ENCODE peak calls at places on chromosomes 1 and 21, in five cellular contexts. I is pancreas, W is endodermal cell, H is transverse colon, T is spleen. S is an unnamed sample. For H3K4me1, the result is how much of the 10 kb centered on the place peaks cover.

GRCh38 chr1:247146671-247147070 is 25.1 kb downstream of the ZNF124 start:
- DNase-seq in I (no peak), W (no peak), H (no peak), T (no peak), S (no peak)

GRCh38 chr1:228374711-228375577 is 31.7 kb downstream of the TRIM11 start:
- DNase-seq in I (no peak), W (no peak), H (peak), T (peak), S (no peak)

GRCh38 chr1:113322439-113322838 is 67.9 kb upstream of the MAGI3 start:
- DNase-seq in I (no peak), W (no peak), H (no peak), T (no peak), S (no peak)

GRCh38 chr1:145978860-145979745 is 14.6 kb downstream of the POLR3GL start:
- DNase-seq in I (peak), W (peak), H (peak), T (peak), S (peak)

GRCh38 chr1:40748841-40749718 is 34.5 kb upstream of the KCNQ4 start:
- DNase-seq in I (no peak), W (no peak), H (no peak), T (no peak), S (no peak)

GRCh38 chr1:229254910-229255541 is 15.9 kb upstream of the RAB4A start:
- DNase-seq in I (no peak), W (peak), H (no peak), T (no peak), S (peak)

GRCh38 chr21:32532636-32533035 is 52.7 kb downstream of the TCP10L start:
- DNase-seq in I (no peak), W (peak), H (no peak), T (no peak), S (no peak)

GRCh38 chr1:81583878-81584277 is 216.9 kb upstream of the ADGRL2 start:
- DNase-seq in I (no peak), W (no peak), H (no peak), T (no peak), S (no peak)

GRCh38 chr1:21927531-21928237 is 9.4 kb downstream of the HSPG2 start:
- DNase-seq in I (no peak), W (no peak), H (peak), T (no peak), S (no peak)

GRCh38 chr21:18951291-18952038 is 547.9 kb upstream of the TMPRSS15 start:
- DNase-seq in I (no peak), W (peak), H (peak), T (no peak), S (no peak)

GRCh38 chr1:168567568-168567967 is 8.8 kb upstream of the XCL1 start:
- DNase-seq in I (no peak), W (no peak), H (no peak), T (no peak), S (no peak)

GRCh38 chr21:42376338-42376982 is 10.1 kb upstream of the TFF1 start:
- DNase-seq in I (no peak), W (peak), H (peak), T (peak), S (no peak)

GRCh38 chr1:157993179-157994080 is at the start of gene KIRREL1:
- DNase-seq in I (peak), W (peak), H (peak), T (peak), S (no peak)

GRCh38 chr1:98903261-98903660 is 101.4 kb downstream of the PLPPR5 start:
- DNase-seq in I (no peak), W (no peak), H (no peak), T (no peak), S (no peak)

GRCh38 chr1:7177438-7178126 is 392.3 kb downstream of the CAMTA1 start:
- DNase-seq in I (no peak), W (peak), H (no peak), T (no peak), S (no peak)

GRCh38 chr1:100353988-100354387 is 1.7 kb downstream of the CDC14A start:
- DNase-seq in I (no peak), W (peak), H (no peak), T (no peak), S (no peak)

GRCh38 chr1:76799700-76800099 is 67.6 kb upstream of the ST6GALNAC5 start:
- DNase-seq in I (no peak), W (no peak), H (no peak), T (no peak), S (no peak)

GRCh38 chr1:238457610-238458009 is 566.9 kb upstream of the ZP4 start:
- DNase-seq in I (no peak), W (no peak), H (no peak), T (no peak), S (no peak)

GRCh38 chr1:238458924-238459323 is 568.2 kb upstream of the ZP4 start:
- DNase-seq in I (no peak), W (no peak), H (no peak), T (no peak), S (no peak)
- H3K27ac ChIP-seq in I (no peak), W (peak), H (no peak), T (no peak), S (no peak)

GRCh38 chr1:27518808-27519207 is 28.8 kb upstream of the WASF2 start:
- DNase-seq in I (no peak), W (no peak), H (no peak), T (no peak), S (no peak)

GRCh38 chr1:27517907-27518718 is 28.1 kb upstream of the WASF2 start:
- DNase-seq in I (no peak), W (peak), H (peak), T (no peak), S (no peak)

GRCh38 chr1:27515626-27516025 is 25.7 kb upstream of the WASF2 start:
- DNase-seq in I (no peak), W (no peak), H (no peak), T (no peak), S (no peak)

GRCh38 chr1:27519341-27520258 is 29.6 kb upstream of the WASF2 start:
- DNase-seq in I (no peak), W (peak), H (peak), T (peak), S (no peak)

DNA sequence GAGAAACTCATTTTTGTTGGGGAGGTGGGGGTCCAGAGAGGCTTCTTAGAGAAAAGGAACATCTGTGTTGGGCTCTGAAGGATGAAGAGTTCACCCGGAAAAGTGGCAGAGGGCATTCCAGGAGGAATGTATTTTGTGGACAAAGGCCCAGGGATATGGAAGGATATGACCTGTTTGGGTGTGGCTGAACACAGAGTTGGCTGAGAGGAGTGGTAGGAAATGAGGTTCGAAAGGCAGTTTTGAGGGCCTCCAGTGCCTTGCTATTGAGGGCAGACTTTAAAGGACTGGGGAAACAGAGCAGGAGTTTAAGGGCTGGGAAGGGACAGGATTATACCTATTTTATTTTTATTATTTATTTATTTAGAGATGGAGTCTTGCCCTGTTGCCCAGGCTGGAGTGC is 27.3 kb upstream of the WASF2 start:
- DNase-seq in I (no peak), W (no peak), H (peak), T (no peak), S (no peak)
- H3K4me1 ChIP-seq in I (under half), W (under half), H (under half), T (half or more), S (under half)

DNA sequence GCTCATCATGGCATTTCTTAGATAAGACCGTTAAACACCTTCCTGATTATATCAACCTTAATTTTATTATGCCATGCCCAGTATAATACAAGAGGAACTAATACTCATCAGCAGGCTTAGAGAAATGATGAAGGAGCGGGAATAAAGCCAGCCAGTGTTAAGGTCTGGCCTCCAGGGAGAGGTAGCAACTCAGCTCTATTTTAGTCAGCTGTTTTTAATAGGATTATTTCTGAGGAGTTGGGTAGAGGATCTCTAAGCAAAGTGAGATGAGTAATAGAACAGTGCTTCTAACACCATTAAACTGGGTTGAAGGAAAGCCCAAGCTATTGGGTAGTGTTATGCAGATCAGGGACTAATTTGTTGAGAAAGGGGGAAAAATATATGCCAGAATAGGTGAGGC is 921.5 kb downstream of the TTLL7 start:
- DNase-seq in I (no peak), W (no peak), H (no peak), T (no peak), S (no peak)
- H3K27ac ChIP-seq in I (no peak), W (no peak), H (no peak), T (no peak), S (no peak)

DNA sequence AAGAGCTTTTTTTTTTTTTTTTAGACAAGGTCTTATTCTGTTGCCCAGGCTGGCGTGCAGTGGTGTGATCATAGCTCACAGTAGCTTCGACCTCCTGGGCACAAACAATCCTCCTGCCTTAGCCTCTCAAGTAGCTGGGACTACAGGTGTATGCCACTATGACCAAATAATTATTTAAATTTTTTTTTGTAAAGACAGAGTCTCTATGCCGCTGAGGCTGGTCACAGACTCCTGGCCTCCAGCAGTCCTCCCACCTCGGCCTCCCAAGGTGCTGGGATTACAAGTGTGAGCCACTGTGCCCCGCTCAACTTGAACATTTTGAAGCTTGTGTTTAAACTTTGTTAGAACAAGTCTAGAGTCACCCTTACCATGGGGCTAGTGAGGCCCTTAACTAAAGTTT is 8.6 kb upstream of the CHI3L2 start:
- DNase-seq in I (no peak), W (no peak), H (no peak), T (no peak), S (no peak)
- H3K4me1 ChIP-seq in I (under half), W (under half), H (under half), T (half or more), S (half or more)

DNA sequence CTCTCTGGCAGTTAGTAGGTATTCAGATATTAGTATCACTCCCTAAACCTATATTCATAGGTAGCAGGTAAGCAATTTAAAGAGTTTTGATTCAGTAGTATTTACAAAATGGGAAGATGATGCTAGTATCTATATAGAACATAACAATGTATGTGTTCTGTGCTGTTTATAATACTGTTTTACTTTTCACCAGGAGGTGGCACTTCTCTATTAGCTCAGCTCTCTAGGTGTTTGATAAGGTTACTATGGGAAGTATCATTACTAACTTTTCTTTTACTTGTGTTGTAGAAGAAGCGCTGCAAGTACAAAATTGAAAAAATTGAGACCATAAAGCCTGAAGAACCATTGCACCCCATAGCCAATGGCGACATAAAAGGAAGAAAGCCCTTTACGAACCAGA is 49.4 kb upstream of the FASLG start:
- DNase-seq in I (no peak), W (no peak), H (no peak), T (no peak), S (peak)
- H3K27ac ChIP-seq in I (no peak), W (no peak), H (no peak), T (no peak), S (no peak)

GRCh38 chr1:5810131-5810530 is 182.1 kb downstream of the NPHP4 start:
- DNase-seq in I (no peak), W (no peak), H (no peak), T (no peak), S (no peak)
- H3K4me1 ChIP-seq in I (under half), W (under half), H (under half), T (under half), S (under half)